ENCODE peak calls at places on chromosome 15, in ten cellular contexts. P, F, R, T, M, X, D, V, H and G are unnamed samples.

GRCh38 chr15:82750831-82751181 is 41.1 kb upstream of the AP3B2 start:
- ATAC-seq in P (peak), F (peak), R (peak), T (no peak), M (peak), X (peak), D (peak), V (peak), H (peak), G (peak)

GRCh38 chr15:41876007-41876406 is 17.8 kb downstream of the SPTBN5 start:
- ATAC-seq in P (no peak), F (no peak), R (no peak), T (no peak), M (no peak), X (no peak), D (no peak), V (no peak), H (no peak), G (no peak)

GRCh38 chr15:67331676-67332075 is 77.1 kb downstream of the IQCH start:
- ATAC-seq in P (peak), F (no peak), R (no peak), T (no peak), M (peak), X (no peak), D (no peak), V (no peak), H (peak), G (no peak)

GRCh38 chr15:66851226-66852063 is 149.4 kb downstream of the SMAD6 start:
- ATAC-seq in P (peak), F (peak), R (peak), T (peak), M (peak), X (peak), D (peak), V (peak), H (peak), G (peak)

GRCh38 chr15:70478251-70478990 is 284.9 kb downstream of the UACA start:
- ATAC-seq in P (peak), F (no peak), R (no peak), T (no peak), M (peak), X (peak), D (peak), V (peak), H (no peak), G (peak)

GRCh38 chr15:98671060-98672008 is 23.0 kb downstream of the IGF1R start:
- ATAC-seq in P (no peak), F (no peak), R (no peak), T (no peak), M (no peak), X (no peak), D (no peak), V (no peak), H (no peak), G (no peak)

GRCh38 chr15:95957854-95958253 is 372.6 kb upstream of the NR2F2 start:
- ATAC-seq in P (no peak), F (no peak), R (no peak), T (no peak), M (no peak), X (no peak), D (no peak), V (no peak), H (no peak), G (no peak)

GRCh38 chr15:41309226-41309905 is 23.0 kb downstream of the OIP5 start:
- ATAC-seq in P (no peak), F (no peak), R (no peak), T (no peak), M (no peak), X (no peak), D (no peak), V (peak), H (no peak), G (no peak)

GRCh38 chr15:65094294-65094995 is 17.9 kb downstream of the KBTBD13 start:
- ATAC-seq in P (peak), F (peak), R (no peak), T (no peak), M (peak), X (no peak), D (no peak), V (no peak), H (peak), G (no peak)

GRCh38 chr15:29747837-29748417 is 74.3 kb downstream of the TJP1 start:
- ATAC-seq in P (peak), F (peak), R (no peak), T (no peak), M (no peak), X (no peak), D (no peak), V (no peak), H (no peak), G (no peak)

GRCh38 chr15:48358681-48359152 is 27.5 kb downstream of the DUT start:
- ATAC-seq in P (peak), F (peak), R (no peak), T (no peak), M (peak), X (no peak), D (no peak), V (peak), H (peak), G (no peak)